ENCODE peak calls at places on chromosomes 13 and 19, in ten cellular contexts. E is AG20443; C is HuH-7.5; I is stimulated activated CD8-positive, alpha-beta memory T cell treated with anti-CD3 and anti-CD28 coated beads, Interleukin-15, amount 100 ng/mL, for 1 hour; R is T-helper 17 cell; Y is NCI-H446; S is glutamatergic neuron; W is neural progenitor cell; K is GDM1; D is RPMI7951. J is an unnamed sample.
A peak's percentile ranks its signal among the peaks of the same experiment; 100 is the strongest.

GRCh38 chr13:49733181-49733951 is 42.1 kb upstream of the EBPL start:
- DNase-seq in E (peak; percentile 9), C (no peak), I (no peak), R (no peak), Y (no peak), S (no peak), W (no peak), K (no peak), D (no peak), J (no peak)

GRCh38 chr19:14446336-14447036 is 13.4 kb downstream of the PKN1 start:
- DNase-seq in E (no peak), C (no peak), I (no peak), R (no peak), Y (no peak), S (no peak), W (no peak), K (no peak), D (no peak), J (no peak)

GRCh38 chr13:110531671-110532083 is 29.8 kb downstream of the RAB20 start:
- DNase-seq in E (no peak), C (no peak), I (no peak), R (no peak), Y (no peak), S (no peak), W (no peak), K (no peak), D (no peak), J (no peak)

GRCh38 chr13:70386919-70387318 is 278.7 kb upstream of the KLHL1 start:
- DNase-seq in E (no peak), C (no peak), I (no peak), R (no peak), Y (no peak), S (no peak), W (no peak), K (no peak), D (no peak), J (no peak)

GRCh38 chr13:22874839-22875238 is 305.9 kb upstream of the SGCG start:
- DNase-seq in E (no peak), C (no peak), I (no peak), R (no peak), Y (no peak), S (no peak), W (no peak), K (no peak), D (no peak), J (no peak)

GRCh38 chr13:31903072-31903815 is 128.3 kb upstream of the FRY start:
- DNase-seq in E (no peak), C (no peak), I (no peak), R (no peak), Y (no peak), S (no peak), W (no peak), K (no peak), D (no peak), J (no peak)

GRCh38 chr13:36072127-36072526 is 59.1 kb downstream of the DCLK1 start:
- DNase-seq in E (no peak), C (no peak), I (no peak), R (no peak), Y (no peak), S (no peak), W (no peak), K (no peak), D (no peak), J (no peak)

GRCh38 chr19:17579523-17580244 is 24.2 kb downstream of the COLGALT1 start:
- DNase-seq in E (peak; percentile 87), C (no peak), I (no peak), R (no peak), Y (peak; percentile 30), S (peak; percentile 63), W (peak; percentile 73), K (no peak), D (peak; percentile 45), J (peak; percentile 20)

GRCh38 chr19:22628401-22628800 is 5.7 kb upstream of the ZNF492 start:
- DNase-seq in E (no peak), C (no peak), I (no peak), R (no peak), Y (no peak), S (no peak), W (no peak), K (no peak), D (no peak), J (no peak)

GRCh38 chr13:27868639-27869435 is 51.0 kb upstream of the PDX1 start:
- DNase-seq in E (no peak), C (no peak), I (no peak), R (no peak), Y (no peak), S (no peak), W (peak; percentile 34), K (no peak), D (no peak), J (no peak)

GRCh38 chr19:39412100-39412866 is at the start of gene PLEKHG2:
- DNase-seq in E (peak; percentile 94), C (peak; percentile 97), I (peak; percentile 94), R (peak; percentile 96), Y (peak; percentile 100), S (peak; percentile 98), W (peak; percentile 100), K (peak; percentile 98), D (peak; percentile 100), J (peak; percentile 98)

GRCh38 chr13:76641056-76641455 is 245.1 kb downstream of the KCTD12 start:
- DNase-seq in E (no peak), C (no peak), I (no peak), R (no peak), Y (peak; percentile 3), S (no peak), W (no peak), K (no peak), D (peak; percentile 61), J (no peak)

GRCh38 chr19:56076413-56076998 is 44.6 kb downstream of the ZNF787 start:
- DNase-seq in E (peak; percentile 81), C (peak; percentile 93), I (peak; percentile 10), R (peak; percentile 32), Y (peak; percentile 46), S (peak; percentile 84), W (peak; percentile 62), K (peak; percentile 14), D (peak; percentile 55), J (peak; percentile 15)

GRCh38 chr19:45528744-45529453 is 21.6 kb downstream of the VASP start:
- DNase-seq in E (peak; percentile 39), C (no peak), I (no peak), R (no peak), Y (no peak), S (peak; percentile 49), W (peak; percentile 91), K (no peak), D (no peak), J (no peak)

GRCh38 chr13:94988654-94989053 is 276.3 kb upstream of the SOX21 start:
- DNase-seq in E (no peak), C (no peak), I (no peak), R (no peak), Y (no peak), S (no peak), W (peak; percentile 40), K (no peak), D (no peak), J (no peak)

GRCh38 chr19:29001006-29001921 is 211.7 kb downstream of the UQCRFS1 start:
- DNase-seq in E (peak; percentile 57), C (no peak), I (no peak), R (no peak), Y (no peak), S (no peak), W (no peak), K (no peak), D (no peak), J (no peak)

GRCh38 chr19:18153555-18154134 is 682 bp downstream of the PIK3R2 start:
- DNase-seq in E (peak; percentile 39), C (no peak), I (no peak), R (no peak), Y (no peak), S (no peak), W (peak; percentile 46), K (no peak), D (no peak), J (no peak)

GRCh38 chr19:16795731-16796130 is 33.5 kb upstream of the SIN3B start:
- DNase-seq in E (no peak), C (no peak), I (no peak), R (no peak), Y (no peak), S (no peak), W (no peak), K (no peak), D (no peak), J (no peak)

GRCh38 chr19:2129486-2129885 is 21.9 kb downstream of the AP3D1 start:
- DNase-seq in E (no peak), C (no peak), I (no peak), R (no peak), Y (no peak), S (no peak), W (no peak), K (no peak), D (no peak), J (no peak)

GRCh38 chr13:50244913-50245574 is 229.8 kb downstream of the KCNRG start:
- DNase-seq in E (peak; percentile 82), C (peak; percentile 49), I (no peak), R (no peak), Y (no peak), S (no peak), W (no peak), K (peak; percentile 51), D (peak; percentile 93), J (no peak)

GRCh38 chr19:50406156-50406820 is 12.4 kb upstream of the SPIB start:
- DNase-seq in E (no peak), C (no peak), I (no peak), R (no peak), Y (no peak), S (no peak), W (no peak), K (no peak), D (no peak), J (no peak)

GRCh38 chr13:113509989-113510388 is 19.5 kb upstream of the DCUN1D2 start:
- DNase-seq in E (no peak), C (no peak), I (no peak), R (no peak), Y (no peak), S (no peak), W (no peak), K (no peak), D (no peak), J (no peak)

GRCh38 chr19:35419046-35419445 is 29.0 kb upstream of the FFAR2 start:
- DNase-seq in E (no peak), C (no peak), I (no peak), R (no peak), Y (no peak), S (no peak), W (no peak), K (no peak), D (no peak), J (no peak)

GRCh38 chr13:98324105-98324504 is 147.0 kb upstream of the RNF113B start:
- DNase-seq in E (peak; percentile 47), C (no peak), I (no peak), R (no peak), Y (no peak), S (no peak), W (no peak), K (no peak), D (no peak), J (no peak)

J was measured in naive B cell.